ENCODE peak calls at places on chromosomes 5 and 9, in five cellular contexts. S, I, L, Q and R are unnamed samples.

GRCh38 chr9:107685399-107685798 is 195.8 kb upstream of the KLF4 start:
- DNase-seq in Q (no peak), L (no peak), I (no peak), S (no peak), R (no peak)

GRCh38 chr5:175418252-175418651 is 25.7 kb downstream of the DRD1 start:
- DNase-seq in S (no peak), I (no peak), Q (no peak), L (no peak), R (no peak)

GRCh38 chr5:128213340-128213739 is 129.8 kb downstream of the SLC12A2 start:
- DNase-seq in Q (peak; percentile 71), S (peak; percentile 66), L (no peak), I (peak; percentile 23), R (peak; percentile 65)

GRCh38 chr5:14685757-14686156 is 21.2 kb downstream of the OTULIN start:
- DNase-seq in S (peak; percentile 62), I (peak; percentile 25), L (no peak), Q (peak; percentile 69), R (peak; percentile 70)

GRCh38 chr5:24644757-24645156 is at the start of gene CDH10:
- DNase-seq in L (no peak), S (no peak), Q (peak; percentile 85), I (peak; percentile 30), R (no peak)

GRCh38 chr9:114275246-114275994 is 47.5 kb upstream of the ORM1 start:
- DNase-seq in L (no peak), S (peak; percentile 26), Q (no peak), I (no peak), R (no peak)

GRCh38 chr9:20989923-20990341 is 41.5 kb downstream of the HACD4 start:
- DNase-seq in I (peak; percentile 56), L (no peak), S (no peak), Q (no peak), R (no peak)

GRCh38 chr9:136286359-136286986 is 17.4 kb downstream of the CCDC187 start:
- DNase-seq in S (no peak), I (no peak), Q (no peak), L (no peak), R (no peak)

GRCh38 chr5:138573949-138574670 is 1.1 kb downstream of the HSPA9 start:
- DNase-seq in S (peak; percentile 39), L (no peak), I (no peak), Q (no peak), R (no peak)

GRCh38 chr5:77852514-77853352 is 76.6 kb upstream of the TBCA start:
- DNase-seq in Q (peak; percentile 67), I (peak; percentile 25), S (peak; percentile 75), L (no peak), R (peak; percentile 69)

GRCh38 chr5:94173100-94173499 is 431.7 kb upstream of the POU5F2 start:
- DNase-seq in L (no peak), Q (no peak), I (no peak), S (no peak), R (no peak)